ENCODE peak calls at places on chromosome 18, in six cellular contexts. M, Y, U, Z, P and O are unnamed samples.

GRCh38 chr18:11149441-11150270 is at the start of gene PIEZO2:
- DNase-seq in U (peak; percentile 29), Z (peak; percentile 28), P (peak; percentile 43), M (no peak), Y (peak; percentile 68), O (peak; percentile 14)

GRCh38 chr18:37334494-37335125 is 231.0 kb downstream of the CELF4 start:
- DNase-seq in Z (peak; percentile 78), P (no peak), Y (no peak), U (no peak), M (no peak), O (no peak)

GRCh38 chr18:62832282-62832681 is 116.9 kb downstream of the PHLPP1 start:
- DNase-seq in M (no peak), P (no peak), Z (peak; percentile 30), Y (no peak), U (no peak), O (no peak)

GRCh38 chr18:21851327-21851961 is 110.9 kb downstream of the MIB1 start:
- DNase-seq in M (no peak), U (no peak), Y (no peak), Z (peak; percentile 23), P (no peak), O (peak; percentile 13)

GRCh38 chr18:70036771-70037452 is 89.2 kb upstream of the CD226 start:
- DNase-seq in U (no peak), P (peak; percentile 79), Y (no peak), Z (no peak), M (no peak), O (no peak)

GRCh38 chr18:74906189-74906588 is 302.8 kb downstream of the PTGR3 start:
- DNase-seq in Z (no peak), P (no peak), Y (no peak), M (no peak), U (no peak), O (no peak)

GRCh38 chr18:62616331-62616805 is 93.5 kb downstream of the ZCCHC2 start:
- DNase-seq in Y (peak; percentile 37), Z (no peak), P (no peak), U (no peak), M (no peak), O (no peak)

GRCh38 chr18:46711444-46711863 is 45.4 kb downstream of the ST8SIA5 start:
- DNase-seq in P (no peak), U (peak; percentile 66), Y (no peak), Z (peak; percentile 37), M (no peak), O (no peak)

GRCh38 chr18:2970344-2970743 is 42.6 kb downstream of the LPIN2 start:
- DNase-seq in Z (no peak), U (no peak), M (no peak), P (no peak), Y (no peak), O (no peak)

GRCh38 chr18:10912790-10913560 is 236.4 kb downstream of the PIEZO2 start:
- DNase-seq in P (no peak), Z (no peak), M (no peak), Y (peak; percentile 86), U (no peak), O (no peak)

GRCh38 chr18:38427234-38427633 is 861.6 kb upstream of the CELF4 start:
- DNase-seq in Y (peak; percentile 0), Z (peak; percentile 15), M (no peak), P (no peak), U (no peak), O (no peak)

GRCh38 chr18:53883771-53884170 is 340.7 kb downstream of the MBD2 start:
- DNase-seq in U (no peak), M (no peak), Y (no peak), Z (no peak), P (no peak), O (no peak)
- TF ChIP-seq CHD2 in U (no peak), M (no peak), Y (no peak), Z (no peak), P (no peak), O (no peak)

DNA sequence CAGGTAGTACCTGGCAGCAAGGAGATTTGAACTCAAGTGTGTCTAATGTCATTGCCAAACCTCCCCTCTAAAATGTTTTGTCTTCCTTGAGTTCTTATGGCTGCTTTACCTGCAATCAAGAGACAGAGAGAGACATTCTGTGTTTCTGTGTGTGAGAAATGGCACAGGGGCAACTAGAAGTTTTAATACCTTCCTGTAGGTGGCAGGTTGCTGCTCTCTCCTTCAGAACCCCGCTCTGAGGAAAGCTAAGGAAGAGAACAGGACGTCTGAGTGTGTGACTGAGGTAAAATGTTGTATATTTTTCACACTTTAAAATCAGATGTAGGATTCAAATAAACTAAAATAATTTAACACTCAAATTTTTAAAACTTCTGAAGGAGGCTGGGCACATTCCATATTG is 19.2 kb downstream of the DTNA start:
- DNase-seq in U (no peak), M (peak; percentile 27), Z (peak; percentile 19), Y (peak; percentile 23), P (no peak), O (peak; percentile 25)
- TF ChIP-seq CHD2 in U (no peak), M (no peak), Z (no peak), Y (no peak), P (no peak), O (no peak)

DNA sequence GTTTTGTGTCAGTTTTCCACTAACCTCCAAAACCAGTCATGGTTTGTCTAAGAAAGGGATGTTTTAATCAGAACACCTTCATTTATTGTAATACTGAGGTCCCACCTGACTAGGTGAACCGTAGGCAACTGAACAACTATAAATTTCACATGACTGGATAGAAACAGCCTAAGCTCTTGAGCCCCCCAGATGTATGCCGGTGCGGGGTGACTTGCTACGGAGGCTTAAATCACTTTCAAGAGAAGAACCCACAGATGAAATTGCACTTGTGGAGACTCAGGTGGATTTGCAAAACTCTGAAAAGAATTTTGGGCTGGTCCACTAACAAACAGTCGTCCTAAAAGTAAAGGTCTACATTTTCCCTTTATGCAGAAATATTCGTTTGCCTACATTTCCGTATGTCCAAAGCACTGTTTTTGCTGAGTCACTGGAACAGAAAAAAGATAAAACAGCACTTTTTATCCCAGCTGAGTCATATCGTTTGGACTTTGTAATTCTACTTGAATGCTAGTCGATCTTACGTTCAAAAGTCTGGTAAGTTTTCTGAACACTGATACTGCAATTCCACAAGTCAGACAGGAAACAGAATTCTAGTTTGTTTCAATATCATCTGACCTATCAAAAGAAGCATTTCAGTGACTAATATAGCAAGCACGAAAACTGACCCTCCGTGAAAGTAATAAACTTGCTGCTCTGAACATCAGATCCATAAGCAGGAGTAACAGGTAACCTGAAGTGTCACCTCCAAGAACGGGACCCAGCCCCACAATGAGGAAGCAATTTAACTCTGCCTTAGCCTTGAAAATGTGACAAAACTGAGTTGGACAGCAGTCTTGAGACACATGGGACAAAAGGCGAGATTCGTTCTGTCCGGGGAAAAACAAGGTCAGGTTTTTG is 18.1 kb downstream of the ZNF516 start:
- DNase-seq in U (no peak), P (no peak), Y (peak; percentile 88), Z (no peak), M (no peak), O (peak; percentile 51)
- TF ChIP-seq CHD2 in U (no peak), P (no peak), Y (no peak), Z (no peak), M (no peak), O (no peak)

DNA sequence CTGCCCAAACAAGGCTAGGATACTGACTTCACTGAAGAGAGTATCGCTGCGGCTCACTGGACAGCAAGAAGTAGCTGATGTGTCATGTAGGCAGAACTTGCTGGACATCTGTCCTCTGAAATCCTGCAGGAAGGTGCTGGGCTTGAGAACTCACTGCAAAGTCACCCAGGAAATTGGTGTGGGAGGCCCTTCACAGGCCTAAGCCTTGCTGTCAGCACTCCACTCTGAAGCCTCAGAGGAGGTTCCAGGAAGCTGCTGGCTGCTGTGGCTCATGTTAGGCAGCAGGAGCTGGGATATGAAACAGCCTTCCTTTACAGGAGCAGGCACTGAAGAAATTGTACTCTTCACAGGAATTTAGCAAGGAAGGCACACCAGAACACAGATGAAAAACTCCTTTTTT is 88.3 kb upstream of the CCDC68 start:
- DNase-seq in P (no peak), M (no peak), U (no peak), Y (no peak), Z (no peak), O (no peak)
- TF ChIP-seq CHD2 in P (no peak), M (no peak), U (no peak), Y (no peak), Z (no peak), O (no peak)

DNA sequence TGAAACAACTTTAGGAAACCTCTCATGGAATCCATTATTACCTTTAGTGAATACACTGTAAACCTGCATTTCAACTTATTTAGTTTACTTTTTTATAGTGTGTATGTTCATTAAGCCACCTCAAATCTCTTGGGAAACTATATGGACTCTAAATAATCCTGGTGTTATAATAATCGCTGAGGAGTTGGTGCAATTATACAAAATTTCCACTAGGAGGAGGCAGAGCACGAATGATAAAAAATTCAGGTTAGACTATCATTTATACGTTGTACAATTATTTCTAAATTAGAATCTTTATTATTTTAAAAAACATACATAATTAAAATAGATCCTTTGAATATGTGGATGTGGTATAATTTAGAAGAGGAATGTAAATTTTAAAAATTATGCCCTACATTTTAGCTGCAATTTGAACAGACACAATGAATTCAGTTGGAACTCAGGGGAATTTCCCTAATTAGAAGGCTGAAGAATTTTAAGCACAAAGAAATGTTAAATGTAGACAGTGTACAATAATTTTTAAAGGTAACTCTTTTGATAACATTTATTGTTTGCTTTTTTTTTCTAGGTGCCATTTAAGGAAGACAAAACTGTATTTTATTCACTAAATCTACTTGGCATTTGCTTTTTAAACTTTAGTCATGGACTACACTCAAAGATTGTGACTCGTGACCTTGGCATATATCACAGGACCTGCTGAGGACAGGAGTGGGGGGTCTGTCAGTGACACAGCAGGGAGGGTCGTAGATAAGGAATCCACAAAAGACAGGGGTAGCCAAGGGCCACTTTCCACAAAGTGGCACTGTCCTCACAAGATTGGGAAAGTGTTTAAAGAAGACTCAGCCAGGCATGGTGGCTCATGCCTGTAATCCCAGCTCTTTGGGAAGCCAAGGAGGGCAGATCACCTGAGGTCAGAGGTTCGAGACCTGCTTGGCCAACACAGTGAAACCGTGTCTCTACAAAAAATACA is 45.5 kb downstream of the RAB12 start:
- DNase-seq in Y (no peak), P (no peak), Z (peak; percentile 51), U (peak; percentile 51), M (no peak), O (peak; percentile 43)
- TF ChIP-seq CHD2 in Y (no peak), P (no peak), Z (no peak), U (no peak), M (no peak), O (no peak)